ENCODE peak calls at places on chromosomes 2 and 18, in ten cellular contexts. One of them, this sample, is unnamed.

GRCh38 chr2:128250409-128251025 is 68.2 kb downstream of the HS6ST1 start:
- DNase-seq in G401: no peak
- DNase-seq in kidney tubule cell: no peak
- DNase-seq in hypothalamus: no peak
- DNase-seq in germinal center: no peak
- DNase-seq in RWPE1: no peak
- DNase-seq in WTC11: no peak
- DNase-seq in myocyte: no peak
- DNase-seq in globus pallidus: peak
- DNase-seq in stomach: peak
- DNase-seq in this sample: no peak

GRCh38 chr2:240594511-240595380 is 8.2 kb downstream of the CAPN10 start:
- DNase-seq in G401: no peak
- DNase-seq in kidney tubule cell: no peak
- DNase-seq in hypothalamus: no peak
- DNase-seq in germinal center: no peak
- DNase-seq in RWPE1: no peak
- DNase-seq in WTC11: peak
- DNase-seq in myocyte: no peak
- DNase-seq in globus pallidus: no peak
- DNase-seq in stomach: no peak
- DNase-seq in this sample: peak

GRCh38 chr2:60104514-60105501 is 448.6 kb downstream of the BCL11A start:
- DNase-seq in G401: peak
- DNase-seq in kidney tubule cell: peak
- DNase-seq in hypothalamus: no peak
- DNase-seq in germinal center: peak
- DNase-seq in RWPE1: no peak
- DNase-seq in WTC11: no peak
- DNase-seq in myocyte: peak
- DNase-seq in globus pallidus: no peak
- DNase-seq in stomach: no peak
- DNase-seq in this sample: no peak

GRCh38 chr18:24270937-24271380 is 126.7 kb downstream of the OSBPL1A start:
- DNase-seq in G401: peak
- DNase-seq in kidney tubule cell: peak
- DNase-seq in hypothalamus: no peak
- DNase-seq in germinal center: no peak
- DNase-seq in RWPE1: peak
- DNase-seq in WTC11: no peak
- DNase-seq in myocyte: peak
- DNase-seq in globus pallidus: no peak
- DNase-seq in stomach: no peak
- DNase-seq in this sample: no peak

GRCh38 chr18:36903215-36903928 is 74.4 kb downstream of the KIAA1328 start:
- DNase-seq in G401: no peak
- DNase-seq in kidney tubule cell: no peak
- DNase-seq in hypothalamus: no peak
- DNase-seq in germinal center: no peak
- DNase-seq in RWPE1: no peak
- DNase-seq in WTC11: no peak
- DNase-seq in myocyte: no peak
- DNase-seq in globus pallidus: no peak
- DNase-seq in stomach: no peak
- DNase-seq in this sample: no peak

GRCh38 chr2:46158661-46159060 is 138.5 kb upstream of the EPAS1 start:
- DNase-seq in G401: no peak
- DNase-seq in kidney tubule cell: no peak
- DNase-seq in hypothalamus: no peak
- DNase-seq in germinal center: no peak
- DNase-seq in RWPE1: no peak
- DNase-seq in WTC11: no peak
- DNase-seq in myocyte: no peak
- DNase-seq in globus pallidus: no peak
- DNase-seq in stomach: no peak
- DNase-seq in this sample: no peak

GRCh38 chr2:158968396-158969161 is at the start of gene TANC1:
- DNase-seq in G401: peak
- DNase-seq in kidney tubule cell: peak
- DNase-seq in hypothalamus: peak
- DNase-seq in germinal center: peak
- DNase-seq in RWPE1: peak
- DNase-seq in WTC11: peak
- DNase-seq in myocyte: peak
- DNase-seq in globus pallidus: peak
- DNase-seq in stomach: peak
- DNase-seq in this sample: peak

GRCh38 chr2:191501390-191502168 is 176.4 kb upstream of the NABP1 start:
- DNase-seq in G401: no peak
- DNase-seq in kidney tubule cell: peak
- DNase-seq in hypothalamus: no peak
- DNase-seq in germinal center: no peak
- DNase-seq in RWPE1: peak
- DNase-seq in WTC11: no peak
- DNase-seq in myocyte: peak
- DNase-seq in globus pallidus: no peak
- DNase-seq in stomach: no peak
- DNase-seq in this sample: no peak

GRCh38 chr2:106366145-106366544 is 102.1 kb downstream of the RGPD3 start:
- DNase-seq in G401: no peak
- DNase-seq in kidney tubule cell: no peak
- DNase-seq in hypothalamus: no peak
- DNase-seq in germinal center: no peak
- DNase-seq in RWPE1: no peak
- DNase-seq in WTC11: no peak
- DNase-seq in myocyte: no peak
- DNase-seq in globus pallidus: no peak
- DNase-seq in stomach: no peak
- DNase-seq in this sample: no peak

GRCh38 chr18:70188113-70188512 is 17.4 kb downstream of the RTTN start:
- DNase-seq in G401: no peak
- DNase-seq in kidney tubule cell: no peak
- DNase-seq in hypothalamus: no peak
- DNase-seq in germinal center: no peak
- DNase-seq in RWPE1: no peak
- DNase-seq in WTC11: no peak
- DNase-seq in myocyte: no peak
- DNase-seq in globus pallidus: no peak
- DNase-seq in stomach: no peak
- DNase-seq in this sample: no peak

GRCh38 chr18:35409921-35410320 is 32.8 kb upstream of the ZNF396 start:
- DNase-seq in G401: no peak
- DNase-seq in kidney tubule cell: no peak
- DNase-seq in hypothalamus: no peak
- DNase-seq in germinal center: no peak
- DNase-seq in RWPE1: peak
- DNase-seq in WTC11: no peak
- DNase-seq in myocyte: no peak
- DNase-seq in globus pallidus: no peak
- DNase-seq in stomach: no peak
- DNase-seq in this sample: no peak

GRCh38 chr2:31319391-31320175 is 85.6 kb downstream of the EHD3 start:
- DNase-seq in G401: no peak
- DNase-seq in kidney tubule cell: no peak
- DNase-seq in hypothalamus: no peak
- DNase-seq in germinal center: peak
- DNase-seq in RWPE1: no peak
- DNase-seq in WTC11: no peak
- DNase-seq in myocyte: peak
- DNase-seq in globus pallidus: no peak
- DNase-seq in stomach: no peak
- DNase-seq in this sample: no peak

GRCh38 chr2:143581134-143581533 is 451.9 kb downstream of the ARHGAP15 start:
- DNase-seq in G401: no peak
- DNase-seq in kidney tubule cell: no peak
- DNase-seq in hypothalamus: no peak
- DNase-seq in germinal center: no peak
- DNase-seq in RWPE1: no peak
- DNase-seq in WTC11: no peak
- DNase-seq in myocyte: peak
- DNase-seq in globus pallidus: peak
- DNase-seq in stomach: no peak
- DNase-seq in this sample: no peak

GRCh38 chr2:69493268-69493667 is 56.0 kb upstream of the NFU1 start:
- DNase-seq in G401: peak
- DNase-seq in kidney tubule cell: no peak
- DNase-seq in hypothalamus: peak
- DNase-seq in germinal center: no peak
- DNase-seq in RWPE1: no peak
- DNase-seq in WTC11: no peak
- DNase-seq in myocyte: no peak
- DNase-seq in globus pallidus: peak
- DNase-seq in stomach: peak
- DNase-seq in this sample: peak

This sample was measured in glutamatergic neuron.